ENCODE peak calls at places on chromosomes 6 and 20, in nine cellular contexts. L is pancreas; E is GDM1; X is PC-3; F is transverse colon; B is nucleus accumbens; Z is GM23248; V is GM20000; M is activated naive CD8-positive, alpha-beta T cell treated with anti-CD3 and anti-CD28 coated beads for 36 hours. N is an unnamed sample.

GRCh38 chr20:62735331-62735821 is 26.7 kb downstream of the NTSR1 start:
- DNase-seq in L (no peak), E (no peak), X (no peak), F (peak; percentile 5), B (no peak), Z (peak; percentile 65), V (no peak), M (no peak), N (no peak)

GRCh38 chr6:56840467-56841371 is 114.2 kb upstream of the BEND6 start:
- DNase-seq in L (no peak), E (no peak), X (peak; percentile 78), F (no peak), B (no peak), Z (peak; percentile 86), V (no peak), M (no peak), N (no peak)

GRCh38 chr6:47112311-47112710 is 70.2 kb upstream of the ADGRF1 start:
- DNase-seq in L (no peak), E (no peak), X (no peak), F (no peak), B (no peak), Z (no peak), V (no peak), M (no peak), N (no peak)

GRCh38 chr6:43927525-43928210 is 157.7 kb downstream of the VEGFA start:
- DNase-seq in L (no peak), E (no peak), X (peak; percentile 56), F (peak; percentile 67), B (no peak), Z (no peak), V (no peak), M (no peak), N (no peak)

GRCh38 chr6:33950891-33951889 is 147.4 kb upstream of the MLN start:
- DNase-seq in L (no peak), E (no peak), X (no peak), F (no peak), B (no peak), Z (no peak), V (no peak), M (no peak), N (no peak)

GRCh38 chr20:59598625-59599310 is 5.6 kb upstream of the PHACTR3 start:
- DNase-seq in L (no peak), E (no peak), X (peak; percentile 50), F (peak; percentile 23), B (no peak), Z (peak; percentile 43), V (peak; percentile 86), M (peak; percentile 23), N (peak; percentile 45)

GRCh38 chr6:143806282-143807102 is 36.6 kb upstream of the LTV1 start:
- DNase-seq in L (no peak), E (peak; percentile 23), X (peak; percentile 25), F (no peak), B (no peak), Z (peak; percentile 66), V (peak; percentile 7), M (peak; percentile 86), N (peak; percentile 61)

GRCh38 chr6:170344631-170345576 is 38.3 kb downstream of the FAM120B start:
- DNase-seq in L (no peak), E (no peak), X (peak; percentile 39), F (no peak), B (no peak), Z (peak; percentile 52), V (no peak), M (peak; percentile 14), N (no peak)

GRCh38 chr20:46246527-46246926 is 61.8 kb downstream of the CDH22 start:
- DNase-seq in L (peak; percentile 9), E (no peak), X (no peak), F (no peak), B (no peak), Z (no peak), V (no peak), M (no peak), N (no peak)

GRCh38 chr6:21263531-21264287 is 329.8 kb upstream of the SOX4 start:
- DNase-seq in L (no peak), E (no peak), X (peak; percentile 30), F (no peak), B (no peak), Z (no peak), V (peak; percentile 61), M (no peak), N (no peak)

GRCh38 chr6:164947174-164947573 is 362.2 kb downstream of the C6orf118 start:
- DNase-seq in L (no peak), E (no peak), X (no peak), F (no peak), B (no peak), Z (no peak), V (no peak), M (no peak), N (no peak)

GRCh38 chr6:11475019-11475418 is 62.5 kb upstream of the TMEM170B start:
- DNase-seq in L (no peak), E (no peak), X (no peak), F (no peak), B (no peak), Z (no peak), V (no peak), M (no peak), N (no peak)

GRCh38 chr6:2498224-2498623 is 252.5 kb downstream of the MYLK4 start:
- DNase-seq in L (no peak), E (no peak), X (peak; percentile 65), F (no peak), B (no peak), Z (peak; percentile 33), V (no peak), M (no peak), N (no peak)

GRCh38 chr6:1390805-1391511 is 1.6 kb downstream of the FOXF2 start:
- DNase-seq in L (no peak), E (no peak), X (no peak), F (no peak), B (no peak), Z (peak; percentile 63), V (no peak), M (no peak), N (no peak)

GRCh38 chr6:167799033-167799933 is 27.4 kb upstream of the AFDN start:
- DNase-seq in L (no peak), E (no peak), X (no peak), F (no peak), B (no peak), Z (peak; percentile 22), V (no peak), M (no peak), N (no peak)

GRCh38 chr20:53146201-53146891 is 174.2 kb downstream of the TSHZ2 start:
- DNase-seq in L (no peak), E (no peak), X (no peak), F (no peak), B (no peak), Z (no peak), V (no peak), M (peak; percentile 50), N (no peak)

GRCh38 chr20:62902926-62903615 is 23.2 kb downstream of the DIDO1 start:
- DNase-seq in L (no peak), E (no peak), X (peak; percentile 25), F (no peak), B (no peak), Z (peak; percentile 29), V (no peak), M (no peak), N (no peak)

GRCh38 chr6:2110504-2110903 is 134.9 kb downstream of the GMDS start:
- DNase-seq in L (no peak), E (no peak), X (no peak), F (no peak), B (no peak), Z (no peak), V (peak; percentile 25), M (no peak), N (no peak)

GRCh38 chr6:41022294-41022693 is 16.7 kb downstream of the UNC5CL start:
- DNase-seq in L (no peak), E (no peak), X (peak; percentile 62), F (no peak), B (no peak), Z (peak; percentile 18), V (no peak), M (no peak), N (peak; percentile 44)

GRCh38 chr20:6360766-6361165 is 237.9 kb upstream of the FERMT1 start:
- DNase-seq in L (no peak), E (no peak), X (no peak), F (no peak), B (no peak), Z (no peak), V (no peak), M (no peak), N (no peak)

GRCh38 chr20:47810116-47810672 is 24.9 kb upstream of the SULF2 start:
- DNase-seq in L (no peak), E (no peak), X (no peak), F (no peak), B (no peak), Z (no peak), V (no peak), M (no peak), N (no peak)

GRCh38 chr20:57048027-57048869 is 218.2 kb downstream of the BMP7 start:
- DNase-seq in L (no peak), E (no peak), X (peak; percentile 70), F (peak; percentile 37), B (no peak), Z (peak; percentile 68), V (peak; percentile 61), M (peak; percentile 22), N (peak; percentile 36)

GRCh38 chr6:163866192-163866591 is 451.7 kb downstream of the QKI start:
- DNase-seq in L (no peak), E (no peak), X (no peak), F (no peak), B (no peak), Z (no peak), V (no peak), M (no peak), N (no peak)

GRCh38 chr20:11172881-11173280 is 499.1 kb upstream of the JAG1 start:
- DNase-seq in L (no peak), E (no peak), X (no peak), F (no peak), B (no peak), Z (no peak), V (no peak), M (no peak), N (no peak)

GRCh38 chr6:33317418-33317667 is 201 bp downstream of the ZBTB22 start:
- DNase-seq in L (no peak), E (no peak), X (no peak), F (no peak), B (no peak), Z (no peak), V (no peak), M (no peak), N (peak; percentile 92)

GRCh38 chr6:100538086-100538485 is 73.4 kb upstream of the SIM1 start:
- DNase-seq in L (no peak), E (no peak), X (no peak), F (no peak), B (no peak), Z (no peak), V (no peak), M (no peak), N (no peak)

GRCh38 chr20:36606171-36607116 is 865 bp downstream of the RAB5IF start:
- DNase-seq in L (peak; percentile 31), E (no peak), X (peak; percentile 32), F (peak; percentile 44), B (no peak), Z (peak; percentile 65), V (no peak), M (no peak), N (peak; percentile 56)

GRCh38 chr6:132736239-132736638 is 21.5 kb downstream of the VNN2 start:
- DNase-seq in L (no peak), E (no peak), X (no peak), F (no peak), B (no peak), Z (no peak), V (no peak), M (no peak), N (no peak)

GRCh38 chr6:125314019-125314581 is 12.3 kb upstream of the HDDC2 start:
- DNase-seq in L (peak; percentile 38), E (peak; percentile 24), X (peak; percentile 62), F (peak; percentile 64), B (peak; percentile 9), Z (peak; percentile 82), V (peak; percentile 50), M (peak; percentile 22), N (peak; percentile 65)

N was measured in erythroblast.